ENCODE peak calls at places on chromosomes 11 and 22, in seven cellular contexts. One of them, this sample, is unnamed.

GRCh38 chr22:22099833-22100812 is 117.5 kb upstream of the TOP3B start:
- DNase-seq in GM10248: no peak
- DNase-seq in GM23338: peak
- DNase-seq in stimulated activated CD8-positive, alpha-beta memory T cell treated with anti-CD3 and anti-CD28 coated beads, Interleukin-7, amount 100 ng/mL, for 24 hours: no peak
- DNase-seq in neural progenitor cell: peak
- DNase-seq in AML-193: no peak
- DNase-seq in transverse colon: no peak
- DNase-seq in this sample: peak

GRCh38 chr11:20066013-20066782 is 94.1 kb downstream of the DBX1 start:
- DNase-seq in GM10248: no peak
- DNase-seq in GM23338: no peak
- DNase-seq in stimulated activated CD8-positive, alpha-beta memory T cell treated with anti-CD3 and anti-CD28 coated beads, Interleukin-7, amount 100 ng/mL, for 24 hours: no peak
- DNase-seq in neural progenitor cell: no peak
- DNase-seq in AML-193: peak
- DNase-seq in transverse colon: no peak
- DNase-seq in this sample: no peak

GRCh38 chr11:110207089-110207488 is 89.3 kb downstream of the RDX start:
- DNase-seq in GM10248: no peak
- DNase-seq in GM23338: peak
- DNase-seq in stimulated activated CD8-positive, alpha-beta memory T cell treated with anti-CD3 and anti-CD28 coated beads, Interleukin-7, amount 100 ng/mL, for 24 hours: no peak
- DNase-seq in neural progenitor cell: no peak
- DNase-seq in AML-193: no peak
- DNase-seq in transverse colon: no peak
- DNase-seq in this sample: no peak

GRCh38 chr11:122330466-122330865 is 214.5 kb upstream of the BLID start:
- DNase-seq in GM10248: no peak
- DNase-seq in GM23338: no peak
- DNase-seq in stimulated activated CD8-positive, alpha-beta memory T cell treated with anti-CD3 and anti-CD28 coated beads, Interleukin-7, amount 100 ng/mL, for 24 hours: no peak
- DNase-seq in neural progenitor cell: no peak
- DNase-seq in AML-193: no peak
- DNase-seq in transverse colon: no peak
- DNase-seq in this sample: no peak

GRCh38 chr11:69200331-69201047 is 44.8 kb downstream of the SMIM38 start:
- DNase-seq in GM10248: no peak
- DNase-seq in GM23338: peak
- DNase-seq in stimulated activated CD8-positive, alpha-beta memory T cell treated with anti-CD3 and anti-CD28 coated beads, Interleukin-7, amount 100 ng/mL, for 24 hours: no peak
- DNase-seq in neural progenitor cell: peak
- DNase-seq in AML-193: no peak
- DNase-seq in transverse colon: no peak
- DNase-seq in this sample: peak

GRCh38 chr22:48496987-48497650 is 1330.6 kb downstream of the BRD1 start:
- DNase-seq in GM10248: no peak
- DNase-seq in GM23338: peak
- DNase-seq in stimulated activated CD8-positive, alpha-beta memory T cell treated with anti-CD3 and anti-CD28 coated beads, Interleukin-7, amount 100 ng/mL, for 24 hours: no peak
- DNase-seq in neural progenitor cell: peak
- DNase-seq in AML-193: no peak
- DNase-seq in transverse colon: no peak
- DNase-seq in this sample: peak

GRCh38 chr11:29956076-29956556 is 60.7 kb downstream of the KCNA4 start:
- DNase-seq in GM10248: no peak
- DNase-seq in GM23338: no peak
- DNase-seq in stimulated activated CD8-positive, alpha-beta memory T cell treated with anti-CD3 and anti-CD28 coated beads, Interleukin-7, amount 100 ng/mL, for 24 hours: no peak
- DNase-seq in neural progenitor cell: no peak
- DNase-seq in AML-193: no peak
- DNase-seq in transverse colon: no peak
- DNase-seq in this sample: no peak

GRCh38 chr11:86464509-86465221 is 90.0 kb downstream of the CCDC81 start:
- DNase-seq in GM10248: no peak
- DNase-seq in GM23338: no peak
- DNase-seq in stimulated activated CD8-positive, alpha-beta memory T cell treated with anti-CD3 and anti-CD28 coated beads, Interleukin-7, amount 100 ng/mL, for 24 hours: no peak
- DNase-seq in neural progenitor cell: no peak
- DNase-seq in AML-193: no peak
- DNase-seq in transverse colon: no peak
- DNase-seq in this sample: no peak

GRCh38 chr11:95883381-95883780 is 40.5 kb downstream of the MTMR2 start:
- DNase-seq in GM10248: no peak
- DNase-seq in GM23338: no peak
- DNase-seq in stimulated activated CD8-positive, alpha-beta memory T cell treated with anti-CD3 and anti-CD28 coated beads, Interleukin-7, amount 100 ng/mL, for 24 hours: no peak
- DNase-seq in neural progenitor cell: no peak
- DNase-seq in AML-193: no peak
- DNase-seq in transverse colon: no peak
- DNase-seq in this sample: no peak

GRCh38 chr22:25690798-25691197 is 51.2 kb upstream of the MYO18B start:
- DNase-seq in GM10248: peak
- DNase-seq in GM23338: no peak
- DNase-seq in stimulated activated CD8-positive, alpha-beta memory T cell treated with anti-CD3 and anti-CD28 coated beads, Interleukin-7, amount 100 ng/mL, for 24 hours: no peak
- DNase-seq in neural progenitor cell: no peak
- DNase-seq in AML-193: no peak
- DNase-seq in transverse colon: no peak
- DNase-seq in this sample: no peak

GRCh38 chr11:117492578-117493251 is 165.1 kb downstream of the CEP164 start:
- DNase-seq in GM10248: no peak
- DNase-seq in GM23338: peak
- DNase-seq in stimulated activated CD8-positive, alpha-beta memory T cell treated with anti-CD3 and anti-CD28 coated beads, Interleukin-7, amount 100 ng/mL, for 24 hours: no peak
- DNase-seq in neural progenitor cell: peak
- DNase-seq in AML-193: no peak
- DNase-seq in transverse colon: no peak
- DNase-seq in this sample: peak

GRCh38 chr11:130068986-130069683 is 559 bp upstream of the APLP2 start:
- DNase-seq in GM10248: no peak
- DNase-seq in GM23338: peak
- DNase-seq in stimulated activated CD8-positive, alpha-beta memory T cell treated with anti-CD3 and anti-CD28 coated beads, Interleukin-7, amount 100 ng/mL, for 24 hours: no peak
- DNase-seq in neural progenitor cell: peak
- DNase-seq in AML-193: peak
- DNase-seq in transverse colon: peak
- DNase-seq in this sample: peak

GRCh38 chr11:6405039-6405667 is 13.7 kb downstream of the APBB1 start:
- DNase-seq in GM10248: no peak
- DNase-seq in GM23338: peak
- DNase-seq in stimulated activated CD8-positive, alpha-beta memory T cell treated with anti-CD3 and anti-CD28 coated beads, Interleukin-7, amount 100 ng/mL, for 24 hours: no peak
- DNase-seq in neural progenitor cell: peak
- DNase-seq in AML-193: no peak
- DNase-seq in transverse colon: no peak
- DNase-seq in this sample: peak

GRCh38 chr22:44831885-44832284 is 79.5 kb downstream of the ARHGAP8 start:
- DNase-seq in GM10248: no peak
- DNase-seq in GM23338: no peak
- DNase-seq in stimulated activated CD8-positive, alpha-beta memory T cell treated with anti-CD3 and anti-CD28 coated beads, Interleukin-7, amount 100 ng/mL, for 24 hours: no peak
- DNase-seq in neural progenitor cell: no peak
- DNase-seq in AML-193: no peak
- DNase-seq in transverse colon: no peak
- DNase-seq in this sample: no peak

GRCh38 chr11:46692450-46692849 is 8.0 kb downstream of the ARHGAP1 start:
- DNase-seq in GM10248: no peak
- DNase-seq in GM23338: no peak
- DNase-seq in stimulated activated CD8-positive, alpha-beta memory T cell treated with anti-CD3 and anti-CD28 coated beads, Interleukin-7, amount 100 ng/mL, for 24 hours: no peak
- DNase-seq in neural progenitor cell: no peak
- DNase-seq in AML-193: no peak
- DNase-seq in transverse colon: no peak
- DNase-seq in this sample: no peak

GRCh38 chr11:1642288-1643145 is 12.9 kb downstream of the KRTAP5-5 start:
- DNase-seq in GM10248: no peak
- DNase-seq in GM23338: no peak
- DNase-seq in stimulated activated CD8-positive, alpha-beta memory T cell treated with anti-CD3 and anti-CD28 coated beads, Interleukin-7, amount 100 ng/mL, for 24 hours: no peak
- DNase-seq in neural progenitor cell: no peak
- DNase-seq in AML-193: no peak
- DNase-seq in transverse colon: no peak
- DNase-seq in this sample: no peak

GRCh38 chr11:102836290-102836875 is 7.0 kb downstream of the MMP3 start:
- DNase-seq in GM10248: no peak
- DNase-seq in GM23338: peak
- DNase-seq in stimulated activated CD8-positive, alpha-beta memory T cell treated with anti-CD3 and anti-CD28 coated beads, Interleukin-7, amount 100 ng/mL, for 24 hours: no peak
- DNase-seq in neural progenitor cell: no peak
- DNase-seq in AML-193: no peak
- DNase-seq in transverse colon: no peak
- DNase-seq in this sample: no peak

GRCh38 chr22:26229910-26230309 is 60.6 kb downstream of the SEZ6L start:
- DNase-seq in GM10248: no peak
- DNase-seq in GM23338: no peak
- DNase-seq in stimulated activated CD8-positive, alpha-beta memory T cell treated with anti-CD3 and anti-CD28 coated beads, Interleukin-7, amount 100 ng/mL, for 24 hours: no peak
- DNase-seq in neural progenitor cell: no peak
- DNase-seq in AML-193: no peak
- DNase-seq in transverse colon: no peak
- DNase-seq in this sample: no peak

GRCh38 chr22:23403720-23404688 is 176.1 kb downstream of the IGLL1 start:
- DNase-seq in GM10248: no peak
- DNase-seq in GM23338: no peak
- DNase-seq in stimulated activated CD8-positive, alpha-beta memory T cell treated with anti-CD3 and anti-CD28 coated beads, Interleukin-7, amount 100 ng/mL, for 24 hours: no peak
- DNase-seq in neural progenitor cell: no peak
- DNase-seq in AML-193: no peak
- DNase-seq in transverse colon: no peak
- DNase-seq in this sample: peak